ENCODE peak calls at places on chromosome 1, in nine cellular contexts. A, R, B, J, Q, F, W, L and E are unnamed samples. For H3K4me1, the result is how much of the 10 kb centered on the place peaks cover.

GRCh38 chr1:103469801-103470200 is 55.7 kb upstream of the RNPC3 start:
- DNase-seq in Q (no peak), B (no peak), R (no peak), L (no peak), W (no peak), A (no peak), F (no peak), J (no peak), E (no peak)

GRCh38 chr1:151061012-151061401 is 810 bp downstream of the MLLT11 start:
- DNase-seq in R (no peak), L (no peak), F (no peak), A (no peak), W (no peak), Q (no peak), J (no peak), B (no peak), E (no peak)

GRCh38 chr1:154686507-154686906 is 78.5 kb upstream of the ADAR start:
- DNase-seq in B (no peak), F (no peak), W (no peak), J (no peak), A (no peak), R (no peak), L (no peak), Q (no peak), E (no peak)

GRCh38 chr1:219074084-219074728 is 99.5 kb upstream of the LYPLAL1 start:
- DNase-seq in B (no peak), L (no peak), R (no peak), A (no peak), W (no peak), J (no peak), Q (no peak), F (no peak), E (no peak)

GRCh38 chr1:227999056-227999930 is 7.5 kb upstream of the WNT3A start:
- DNase-seq in F (peak), W (peak), R (peak), L (peak), A (peak), B (peak), Q (peak), J (peak), E (peak)

GRCh38 chr1:99560192-99561040 is 85.5 kb upstream of the PALMD start:
- DNase-seq in R (no peak), Q (no peak), L (no peak), B (no peak), A (no peak), F (no peak), W (no peak), J (no peak), E (no peak)

GRCh38 chr1:227849251-227849650 is 33.8 kb downstream of the PRSS38 start:
- DNase-seq in Q (no peak), R (no peak), F (no peak), A (no peak), L (no peak), B (no peak), W (no peak), J (no peak), E (no peak)

GRCh38 chr1:193348126-193349045 is 162.0 kb upstream of the B3GALT2 start:
- DNase-seq in Q (no peak), W (no peak), R (no peak), J (no peak), B (no peak), A (no peak), F (no peak), L (peak), E (no peak)

GRCh38 chr1:116431870-116432500 is 58.9 kb downstream of the ATP1A1 start:
- DNase-seq in J (no peak), L (no peak), R (no peak), A (no peak), Q (no peak), B (no peak), F (no peak), W (no peak), E (no peak)

GRCh38 chr1:190679032-190679431 is 201.4 kb upstream of the BRINP3 start:
- DNase-seq in R (no peak), Q (no peak), J (no peak), A (no peak), L (peak), W (no peak), F (no peak), B (no peak), E (no peak)

GRCh38 chr1:225253784-225254183 is 174.1 kb downstream of the LBR start:
- DNase-seq in W (no peak), B (no peak), F (no peak), Q (no peak), A (no peak), R (no peak), J (no peak), L (no peak), E (no peak)

GRCh38 chr1:210687582-210688279 is 359.0 kb downstream of the HHAT start:
- DNase-seq in B (no peak), A (no peak), Q (no peak), L (no peak), J (peak), W (no peak), R (no peak), F (no peak), E (no peak)

GRCh38 chr1:193183019-193183643 is 3.3 kb downstream of the B3GALT2 start:
- DNase-seq in R (peak), A (no peak), W (no peak), J (no peak), B (no peak), L (peak), F (no peak), Q (no peak), E (peak)

GRCh38 chr1:167881069-167881468 is 32.9 kb downstream of the ADCY10 start:
- DNase-seq in L (peak), R (no peak), J (no peak), B (no peak), F (no peak), A (no peak), W (no peak), Q (no peak), E (no peak)

GRCh38 chr1:109869141-109869540 is 41.5 kb upstream of the CSF1 start:
- DNase-seq in B (no peak), Q (no peak), F (no peak), L (no peak), A (no peak), W (no peak), R (no peak), J (no peak), E (no peak)

GRCh38 chr1:31243451-31244286 is 4.0 kb upstream of the NKAIN1 start:
- DNase-seq in Q (no peak), W (no peak), J (no peak), L (peak), R (no peak), B (no peak), F (no peak), A (no peak), E (no peak)

GRCh38 chr1:6385673-6386191 is 7.8 kb downstream of the ACOT7 start:
- DNase-seq in L (peak), A (peak), R (no peak), F (peak), Q (no peak), B (no peak), J (peak), W (no peak), E (peak)

GRCh38 chr1:43908858-43909257 is 24.7 kb upstream of the ARTN start:
- DNase-seq in A (no peak), B (no peak), W (no peak), Q (no peak), R (no peak), J (no peak), L (no peak), F (no peak), E (no peak)

GRCh38 chr1:184622136-184622823 is 132.4 kb downstream of the EDEM3 start:
- DNase-seq in Q (peak), F (no peak), R (no peak), L (peak), W (peak), A (peak), B (peak), J (no peak), E (peak)

GRCh38 chr1:179714623-179715022 is 28.5 kb upstream of the FAM163A start:
- DNase-seq in F (no peak), Q (no peak), B (no peak), L (no peak), J (no peak), R (no peak), W (no peak), A (no peak), E (no peak)

GRCh38 chr1:1162597-1163537 is 10.8 kb upstream of the TTLL10 start:
- DNase-seq in A (no peak), J (no peak), R (no peak), F (peak), W (peak), B (no peak), Q (peak), L (no peak), E (peak)

GRCh38 chr1:1330366-1331067 is 563 bp upstream of the TAS1R3 start:
- DNase-seq in F (no peak), B (no peak), Q (no peak), A (no peak), L (no peak), J (no peak), R (no peak), W (no peak), E (no peak)

GRCh38 chr1:211735208-211736170 is 60.1 kb upstream of the NEK2 start:
- DNase-seq in J (peak), B (no peak), A (no peak), L (peak), R (no peak), Q (peak), F (peak), W (no peak), E (peak)

GRCh38 chr1:229452956-229453801 is 19.3 kb upstream of the ACTA1 start:
- DNase-seq in R (peak), L (peak), F (no peak), W (no peak), B (no peak), A (no peak), Q (no peak), J (no peak), E (peak)

GRCh38 chr1:29474274-29474824 is 238.0 kb downstream of the PTPRU start:
- DNase-seq in Q (no peak), L (no peak), A (no peak), R (no peak), W (peak), F (no peak), B (no peak), J (no peak), E (peak)

GRCh38 chr1:204479387-204480136 is 15.0 kb downstream of the PIK3C2B start:
- DNase-seq in W (peak), J (no peak), R (no peak), L (no peak), B (no peak), F (no peak), A (no peak), Q (no peak), E (no peak)

GRCh38 chr1:4430406-4431404 is 223.7 kb upstream of the AJAP1 start:
- DNase-seq in F (no peak), R (no peak), Q (no peak), J (no peak), B (no peak), W (peak), A (no peak), L (no peak), E (no peak)

GRCh38 chr1:65330822-65331221 is 21.5 kb downstream of the DNAJC6 start:
- DNase-seq in J (no peak), B (no peak), W (no peak), F (peak), A (no peak), Q (no peak), R (no peak), L (no peak), E (no peak)

GRCh38 chr1:165162671-165163241 is 193.8 kb downstream of the LMX1A start:
- DNase-seq in Q (no peak), F (peak), W (no peak), J (no peak), L (no peak), A (no peak), R (no peak), B (no peak), E (peak)
- H3K4me1 ChIP-seq in Q (under half), F (under half), W (under half), J (under half), L (under half), A (under half), R (under half), B (under half), E (under half)

DNA sequence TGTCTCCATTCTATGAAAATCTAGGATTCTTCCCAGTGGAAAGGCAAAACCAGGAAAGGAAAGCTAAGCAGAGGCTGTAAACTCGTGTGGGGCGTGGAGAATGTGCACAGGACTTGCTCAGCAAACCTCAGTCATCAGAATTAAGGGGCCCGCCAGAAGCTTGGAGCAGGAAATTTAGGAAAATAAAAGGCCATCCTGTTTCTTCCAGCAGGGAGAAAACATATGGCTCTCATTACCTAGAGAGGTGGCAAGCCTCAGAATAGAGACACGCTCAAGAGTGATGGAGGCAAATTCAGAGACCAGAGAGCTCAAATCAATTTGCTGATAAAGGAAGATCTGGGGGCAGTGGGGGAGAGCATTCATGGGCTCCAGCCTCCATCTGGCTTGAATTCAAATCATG is 151.9 kb upstream of the KLHDC7A start:
- DNase-seq in F (no peak), W (no peak), R (no peak), A (no peak), J (no peak), B (no peak), Q (no peak), L (no peak), E (no peak)
- TF ChIP-seq CTCF in F (no peak), W (no peak), R (no peak), A (no peak), J (no peak), B (no peak), Q (no peak), L (no peak), E (no peak)

GRCh38 chr1:117659565-117660264 is 53.9 kb downstream of the TENT5C start:
- DNase-seq in A (no peak), Q (no peak), R (peak), W (no peak), B (no peak), J (no peak), L (no peak), F (no peak), E (no peak)
- H3K4me1 ChIP-seq in A (under half), Q (under half), R (half or more), W (under half), B (under half), J (under half), L (under half), F (under half), E (under half)

GRCh38 chr1:26094677-26095383 is 16.8 kb upstream of the PDIK1L start:
- DNase-seq in A (peak), F (peak), B (peak), L (peak), W (no peak), Q (no peak), R (no peak), J (no peak), E (peak)
- TF ChIP-seq CTCF in A (no peak), F (peak), B (no peak), L (no peak), W (no peak), Q (no peak), R (no peak), J (no peak), E (no peak)

GRCh38 chr1:2554621-2555387 is 1.4 kb upstream of the TNFRSF14 start:
- DNase-seq in Q (no peak), F (no peak), L (no peak), B (no peak), R (peak), W (no peak), J (no peak), A (no peak), E (peak)
- H3K4me1 ChIP-seq in Q (under half), F (under half), L (under half), B (under half), R (under half), W (under half), J (under half), A (under half), E (under half)

DNA sequence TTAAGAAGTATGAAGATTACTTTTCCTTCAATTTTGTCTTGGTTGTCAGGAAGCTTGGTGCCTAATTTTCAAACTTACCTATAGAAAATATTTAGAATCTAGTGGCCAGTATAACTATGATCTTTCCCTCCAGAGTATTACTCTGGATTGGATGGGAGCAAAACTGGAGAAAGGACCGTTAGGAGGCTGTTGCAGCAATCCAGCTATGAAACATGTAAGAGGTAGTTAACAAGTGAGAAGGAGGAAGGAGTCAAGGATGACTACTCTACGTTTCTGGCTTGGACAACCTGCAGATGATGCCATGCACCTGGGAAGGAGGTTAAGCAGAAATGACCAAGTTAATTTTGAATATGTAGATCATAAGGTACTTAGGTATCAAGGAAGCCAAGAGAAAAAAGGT is 3.5 kb upstream of the ACP6 start:
- DNase-seq in A (no peak), W (no peak), B (no peak), Q (no peak), J (no peak), R (no peak), F (no peak), L (no peak), E (no peak)
- TF ChIP-seq CTCF in A (no peak), W (no peak), B (no peak), Q (no peak), J (no peak), R (no peak), F (no peak), L (no peak), E (no peak)

DNA sequence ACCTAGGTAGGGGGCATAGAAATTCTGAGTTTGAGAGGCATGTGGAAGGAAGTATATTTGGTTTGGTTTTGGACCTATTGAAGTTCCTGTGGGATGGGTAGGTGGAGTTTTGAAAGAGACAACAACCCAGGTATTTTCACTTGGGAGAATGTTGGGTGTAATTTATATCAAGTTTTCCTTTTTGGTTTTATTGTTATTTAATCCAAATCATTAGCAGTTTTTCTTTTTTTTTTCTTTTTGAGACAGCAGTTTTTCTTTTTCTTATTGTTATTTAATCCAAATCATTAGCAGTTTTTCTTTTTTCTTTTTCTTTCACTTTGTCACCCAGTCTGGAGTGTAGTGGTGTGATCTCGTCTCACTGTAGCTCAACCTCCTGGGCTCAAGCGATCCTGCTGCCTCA is 30.1 kb downstream of the RNF11 start:
- DNase-seq in A (no peak), F (no peak), J (no peak), W (no peak), B (no peak), L (no peak), Q (no peak), R (no peak), E (no peak)
- H3K4me1 ChIP-seq in A (under half), F (under half), J (under half), W (under half), B (under half), L (under half), Q (under half), R (under half), E (under half)